ENCODE peak calls at places on chromosome 20, in six cellular contexts. F is T-helper 1 cell, Q is choroid plexus epithelial cell, V is neural progenitor cell, L is activated T-cell treated with anti-CD3 and anti-CD28 coated beads for 1 hour, D is SHP77. R is an unnamed sample.

GRCh38 chr20:8547035-8547649 is 415.1 kb downstream of the PLCB1 start:
- DNase-seq in F (no peak), Q (no peak), D (no peak), L (no peak), V (no peak), R (no peak)

GRCh38 chr20:5636841-5637240 is 113.4 kb upstream of the SHLD1 start:
- DNase-seq in L (no peak), F (no peak), V (no peak), Q (no peak), D (no peak), R (no peak)

GRCh38 chr20:51486197-51487005 is 56.1 kb downstream of the NFATC2 start:
- DNase-seq in Q (no peak), F (no peak), D (no peak), V (no peak), L (no peak), R (no peak)

GRCh38 chr20:805713-806112 is 27.8 kb upstream of the FAM110A start:
- DNase-seq in L (no peak), F (no peak), V (peak), Q (peak), D (no peak), R (no peak)

GRCh38 chr20:17077030-17077429 is 149.8 kb upstream of the PCSK2 start:
- DNase-seq in V (no peak), D (no peak), F (no peak), Q (no peak), L (no peak), R (no peak)

GRCh38 chr20:25025986-25026605 is 31.8 kb downstream of the ACSS1 start:
- DNase-seq in D (no peak), V (no peak), F (no peak), L (no peak), Q (no peak), R (no peak)

GRCh38 chr20:44720994-44721784 is 6.0 kb downstream of the CCN5 start:
- DNase-seq in D (no peak), V (no peak), Q (peak), L (no peak), F (no peak), R (no peak)

GRCh38 chr20:35304956-35305355 is 12.7 kb upstream of the FAM83C start:
- DNase-seq in F (no peak), Q (no peak), L (no peak), V (no peak), D (no peak), R (no peak)

GRCh38 chr20:37447688-37448087 is 73.4 kb upstream of the NNAT start:
- DNase-seq in F (no peak), L (no peak), V (no peak), D (no peak), Q (no peak), R (no peak)

R was measured in GM13976.